ENCODE peak calls at places on chromosomes 16 and 17, in nine cellular contexts. K is psoas muscle, L is Panc1, G is A549, E is uterus, T is heart left ventricle, M is left lung, O is adrenal gland, I is esophagus squamous epithelium. S is an unnamed sample.

GRCh38 chr17:8585911-8586310 is 44.6 kb downstream of the MYH10 start:
- DNase-seq in G (no peak), L (no peak), K (no peak), M (no peak), O (no peak), E (no peak), T (no peak), I (no peak), S (no peak)

GRCh38 chr17:81740395-81740961 is 28.4 kb downstream of the SLC25A10 start:
- DNase-seq in G (no peak), I (no peak), E (no peak), O (peak), K (no peak), T (no peak), M (no peak), L (no peak), S (no peak)

GRCh38 chr16:81616321-81617020 is 162.6 kb upstream of the PLCG2 start:
- DNase-seq in G (no peak), E (peak), M (peak), T (peak), K (peak), L (no peak), I (peak), O (peak), S (no peak)

GRCh38 chr16:75228143-75228976 is 9.6 kb downstream of the CTRB1 start:
- DNase-seq in G (no peak), T (no peak), L (no peak), I (no peak), M (no peak), O (no peak), K (no peak), E (no peak), S (no peak)

GRCh38 chr17:16415031-16415924 is at the start of gene TRPV2:
- DNase-seq in K (peak), O (no peak), E (peak), I (no peak), T (peak), M (no peak), G (peak), L (no peak), S (no peak)

GRCh38 chr16:58551496-58551895 is 36.2 kb downstream of the SETD6 start:
- DNase-seq in M (no peak), O (no peak), G (peak), K (peak), L (no peak), E (no peak), T (no peak), I (no peak), S (no peak)

GRCh38 chr17:59737324-59737723 is 29.9 kb downstream of the VMP1 start:
- DNase-seq in T (no peak), G (no peak), I (no peak), O (no peak), L (no peak), M (no peak), K (no peak), E (no peak), S (no peak)

GRCh38 chr17:48552453-48553189 is 7.7 kb upstream of the HOXB2 start:
- DNase-seq in E (no peak), M (no peak), O (no peak), G (no peak), K (no peak), I (no peak), T (no peak), L (no peak), S (no peak)

GRCh38 chr17:49760909-49761558 is 2.9 kb downstream of the FAM117A start:
- DNase-seq in T (no peak), M (no peak), K (no peak), E (no peak), I (no peak), G (no peak), O (no peak), L (no peak), S (no peak)

GRCh38 chr16:87556941-87557459 is 45.3 kb upstream of the JPH3 start:
- DNase-seq in K (peak), O (peak), T (peak), I (no peak), G (no peak), M (no peak), E (no peak), L (no peak), S (no peak)

GRCh38 chr17:58920773-58921172 is 165.1 kb downstream of the PPM1E start:
- DNase-seq in E (no peak), M (no peak), I (no peak), T (no peak), O (no peak), G (no peak), K (no peak), L (no peak), S (no peak)

GRCh38 chr16:89134269-89134668 is 37.3 kb upstream of the CDH15 start:
- DNase-seq in G (no peak), L (no peak), I (no peak), K (no peak), T (peak), E (no peak), O (no peak), M (no peak), S (no peak)

GRCh38 chr17:56558088-56558487 is 35.4 kb upstream of the NOG start:
- DNase-seq in I (no peak), O (no peak), G (no peak), K (no peak), T (no peak), E (no peak), M (no peak), L (no peak), S (no peak)

GRCh38 chr17:30905742-30906100 is 317 bp downstream of the TEFM start:
- DNase-seq in K (no peak), I (no peak), G (no peak), E (no peak), T (no peak), L (no peak), M (no peak), O (no peak), S (peak)

GRCh38 chr17:38429476-38430100 is 1.3 kb downstream of the ARHGAP23 start:
- DNase-seq in K (no peak), T (no peak), L (no peak), O (no peak), G (no peak), E (no peak), M (no peak), I (no peak), S (no peak)

GRCh38 chr17:35893751-35894150 is 13.6 kb upstream of the CCL5 start:
- DNase-seq in G (no peak), T (no peak), L (no peak), I (no peak), K (no peak), E (no peak), M (no peak), O (no peak), S (no peak)

GRCh38 chr16:46428108-46429061 is 192.8 kb downstream of the SHCBP1 start:
- DNase-seq in I (no peak), K (no peak), L (no peak), G (no peak), M (no peak), E (no peak), O (no peak), T (peak), S (no peak)

GRCh38 chr16:58638148-58639036 is 8.8 kb upstream of the CNOT1 start:
- DNase-seq in T (no peak), O (peak), K (no peak), E (peak), M (peak), L (no peak), G (peak), I (no peak), S (no peak)

GRCh38 chr16:2911580-2912329 is at the start of gene FLYWCH1:
- DNase-seq in M (peak), O (peak), E (peak), T (peak), K (peak), G (peak), I (peak), L (no peak), S (peak)

GRCh38 chr16:82603784-82604411 is 22.9 kb upstream of the CDH13 start:
- DNase-seq in E (peak), O (peak), I (no peak), T (peak), K (peak), G (peak), L (no peak), M (no peak), S (peak)

GRCh38 chr17:82531431-82531881 is 11.9 kb downstream of the FOXK2 start:
- DNase-seq in G (no peak), L (peak), M (no peak), O (no peak), K (no peak), E (no peak), T (no peak), I (no peak), S (no peak)

GRCh38 chr16:65905326-65905725 is 461.2 kb upstream of the CDH5 start:
- DNase-seq in O (no peak), M (no peak), L (no peak), E (no peak), G (no peak), K (no peak), T (no peak), I (no peak), S (no peak)

GRCh38 chr17:19719365-19720209 is 3.2 kb upstream of the SLC47A2 start:
- DNase-seq in G (peak), O (no peak), E (no peak), L (no peak), K (peak), T (peak), M (no peak), I (no peak), S (no peak)

GRCh38 chr17:81032641-81033422 is 2.1 kb upstream of the BAIAP2 start:
- DNase-seq in L (no peak), O (no peak), G (no peak), E (peak), I (no peak), K (peak), T (peak), M (no peak), S (no peak)

GRCh38 chr17:28470266-28471126 is 2.9 kb upstream of the SLC13A2 start:
- DNase-seq in E (no peak), L (no peak), G (no peak), K (no peak), O (no peak), M (no peak), T (no peak), I (no peak), S (no peak)

GRCh38 chr16:52407778-52408177 is 139.2 kb downstream of the TOX3 start:
- DNase-seq in E (no peak), G (no peak), O (no peak), M (no peak), I (no peak), K (no peak), L (no peak), T (no peak), S (no peak)

GRCh38 chr16:16041196-16041892 is 91.9 kb downstream of the ABCC1 start:
- DNase-seq in L (no peak), K (no peak), O (no peak), G (no peak), E (no peak), M (no peak), T (no peak), I (no peak), S (no peak)

GRCh38 chr16:85430523-85431381 is 182.4 kb upstream of the GSE1 start:
- DNase-seq in T (peak), K (peak), M (peak), E (no peak), O (no peak), L (no peak), G (no peak), I (no peak), S (no peak)

GRCh38 chr17:56478836-56479447 is 114.6 kb upstream of the NOG start:
- DNase-seq in G (peak), T (no peak), I (no peak), K (no peak), L (peak), O (no peak), E (no peak), M (no peak), S (no peak)

GRCh38 chr17:48671697-48672171 is 45.6 kb upstream of the HOXB9 start:
- DNase-seq in O (peak), T (peak), I (no peak), G (peak), E (peak), M (peak), L (peak), K (peak), S (peak)

GRCh38 chr16:54779549-54779948 is 151.1 kb upstream of the IRX5 start:
- DNase-seq in I (no peak), K (no peak), G (no peak), E (no peak), O (no peak), M (no peak), T (no peak), L (no peak), S (no peak)

GRCh38 chr17:34153988-34154387 is 101.1 kb upstream of the CCL2 start:
- DNase-seq in E (no peak), G (no peak), K (no peak), O (no peak), M (no peak), L (no peak), I (no peak), T (no peak), S (no peak)

GRCh38 chr17:979539-980405 is at the start of gene NXN:
- DNase-seq in M (peak), O (peak), K (peak), L (no peak), I (peak), E (peak), G (peak), T (peak), S (no peak)

GRCh38 chr17:1026599-1026975 is 29.7 kb downstream of the TIMM22 start:
- DNase-seq in L (no peak), M (no peak), O (no peak), K (no peak), I (no peak), G (no peak), E (no peak), T (no peak), S (no peak)

GRCh38 chr17:11996722-11997146 is 541 bp downstream of the ZNF18 start:
- DNase-seq in M (peak), E (no peak), I (peak), L (no peak), G (peak), T (no peak), K (no peak), O (peak), S (no peak)

GRCh38 chr17:37147301-37147812 is 198.6 kb downstream of the AATF start:
- DNase-seq in T (no peak), E (no peak), M (no peak), I (no peak), K (no peak), O (no peak), L (no peak), G (peak), S (no peak)

GRCh38 chr17:50129946-50130777 is at the start of gene SAMD14:
- DNase-seq in G (no peak), E (no peak), T (no peak), L (no peak), K (peak), M (no peak), O (no peak), I (no peak), S (no peak)

GRCh38 chr17:78124081-78124835 is 4.3 kb downstream of the TMC6 start:
- DNase-seq in I (no peak), K (peak), M (no peak), E (no peak), L (no peak), G (no peak), T (no peak), O (no peak), S (no peak)
- H3K4me3 ChIP-seq in I (no peak), K (no peak), M (no peak), E (no peak), L (no peak), G (no peak), T (no peak), O (no peak), S (no peak)

GRCh38 chr16:67163164-67163902 is 1.2 kb upstream of the HSF4 start:
- DNase-seq in O (peak), M (no peak), I (no peak), G (no peak), E (no peak), T (peak), K (peak), L (no peak), S (no peak)
- H3K4me3 ChIP-seq in O (peak), M (peak), I (peak), G (no peak), E (peak), T (peak), K (peak), L (no peak), S (peak)

GRCh38 chr16:10517868-10518267 is 62.5 kb downstream of the EMP2 start:
- DNase-seq in E (no peak), I (no peak), O (no peak), T (no peak), K (no peak), M (no peak), L (no peak), G (no peak), S (no peak)

GRCh38 chr16:10520869-10521578 is 59.4 kb downstream of the EMP2 start:
- DNase-seq in E (no peak), L (no peak), T (no peak), O (no peak), K (no peak), G (no peak), I (no peak), M (no peak), S (no peak)

GRCh38 chr16:10519929-10520868 is 60.2 kb downstream of the EMP2 start:
- DNase-seq in T (no peak), E (no peak), M (no peak), G (peak), L (no peak), O (no peak), K (no peak), I (no peak), S (no peak)

GRCh38 chr16:10518479-10519041 is 61.8 kb downstream of the EMP2 start:
- DNase-seq in T (no peak), M (no peak), L (no peak), E (no peak), G (no peak), K (no peak), I (no peak), O (no peak), S (no peak)

DNA sequence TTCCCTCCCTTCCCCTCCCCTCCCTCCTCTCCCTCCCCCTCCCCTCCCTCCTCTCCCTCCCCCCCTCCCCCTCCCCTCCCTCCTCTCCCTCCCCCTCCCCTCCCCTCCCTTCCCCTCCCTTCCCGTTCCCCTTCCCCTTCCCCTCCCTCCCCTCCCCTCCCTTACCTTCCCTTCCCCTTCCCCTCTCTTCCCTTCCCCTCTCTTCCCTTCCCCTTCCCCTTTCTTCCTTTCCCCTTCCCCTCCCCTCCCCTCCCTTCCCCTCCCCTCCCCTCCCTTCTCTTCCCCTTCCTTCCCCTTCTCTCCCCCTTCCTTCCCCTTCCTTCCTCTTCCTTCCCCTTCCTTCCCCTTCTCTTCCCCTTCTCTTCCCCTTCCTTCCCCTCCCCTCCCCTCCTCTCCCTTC is 61.1 kb downstream of the EMP2 start:
- DNase-seq in M (no peak), T (no peak), K (no peak), I (no peak), E (no peak), G (no peak), L (no peak), O (no peak), S (no peak)
- H3K4me3 ChIP-seq in M (no peak), T (no peak), K (no peak), I (no peak), E (no peak), G (no peak), L (no peak), O (no peak), S (no peak)

GRCh38 chr16:3961449-3961849 is 80.9 kb upstream of the CREBBP start:
- DNase-seq in K (peak), G (peak), M (no peak), E (peak), I (no peak), O (no peak), T (no peak), L (no peak), S (no peak)
- H3K4me3 ChIP-seq in K (peak), G (peak), M (peak), E (peak), I (peak), O (peak), T (peak), L (peak), S (peak)

DNA sequence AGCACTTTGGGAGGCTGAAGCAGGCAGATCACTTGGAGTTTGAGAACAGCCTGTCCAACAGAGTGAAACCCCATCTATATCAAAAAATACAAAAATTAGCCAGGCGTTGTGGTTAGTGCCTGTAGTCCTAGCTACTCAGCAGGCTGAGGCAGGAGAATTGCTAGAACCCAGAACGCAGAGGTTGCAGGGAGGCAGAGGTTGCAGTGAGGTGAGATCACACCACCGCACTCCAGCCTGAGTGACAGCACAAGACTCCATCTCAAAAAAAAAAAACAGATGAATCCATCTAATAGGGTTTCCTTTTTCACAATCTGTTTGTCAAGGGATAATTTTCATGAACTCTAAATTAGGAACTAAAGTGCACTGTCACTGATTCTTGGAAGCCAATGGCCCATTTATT is 99.0 kb downstream of the PARN start:
- DNase-seq in E (no peak), I (no peak), T (no peak), M (no peak), G (no peak), K (no peak), O (no peak), L (no peak), S (no peak)
- H3K4me3 ChIP-seq in E (no peak), I (no peak), T (no peak), M (no peak), G (no peak), K (no peak), O (no peak), L (no peak), S (no peak)

S was measured in epithelial cell of proximal tubule.